ENCODE peak calls at places on chromosomes 3 and 15, in four cellular contexts. J, W, B and T are unnamed samples.

GRCh38 chr15:39054128-39054732 is 489.6 kb upstream of the RASGRP1 start:
- DNase-seq in J (no peak), W (no peak), B (no peak), T (no peak)

GRCh38 chr3:159619341-159619885 is 369.2 kb upstream of the IL12A start:
- DNase-seq in J (no peak), W (no peak), B (no peak), T (no peak)

GRCh38 chr3:58164916-58165821 is 45.6 kb downstream of the DNASE1L3 start:
- DNase-seq in J (no peak), W (no peak), B (no peak), T (no peak)

GRCh38 chr3:48695113-48695753 is 9.5 kb upstream of the NCKIPSD start:
- DNase-seq in J (peak), W (peak), B (no peak), T (no peak)

GRCh38 chr15:33068531-33068990 is 126.0 kb downstream of the FMN1 start:
- DNase-seq in J (peak), W (no peak), B (no peak), T (peak)

GRCh38 chr3:151346292-151346691 is 16.9 kb upstream of the P2RY13 start:
- DNase-seq in J (no peak), W (no peak), B (no peak), T (no peak)

GRCh38 chr3:79018671-79019136 is 749.1 kb downstream of the ROBO1 start:
- DNase-seq in J (peak), W (peak), B (no peak), T (peak)

GRCh38 chr3:151228291-151229125 is 25.5 kb upstream of the GPR171 start:
- DNase-seq in J (peak), W (no peak), B (peak), T (no peak)

GRCh38 chr15:31843426-31844055 is 186.8 kb upstream of the CHRNA7 start:
- DNase-seq in J (no peak), W (no peak), B (no peak), T (no peak)

GRCh38 chr3:45236964-45237363 is 10.9 kb upstream of the TMEM158 start:
- DNase-seq in J (no peak), W (no peak), B (no peak), T (no peak)

GRCh38 chr3:194075802-194076460 is 60.0 kb upstream of the HES1 start:
- DNase-seq in J (no peak), W (no peak), B (no peak), T (no peak)

DNA sequence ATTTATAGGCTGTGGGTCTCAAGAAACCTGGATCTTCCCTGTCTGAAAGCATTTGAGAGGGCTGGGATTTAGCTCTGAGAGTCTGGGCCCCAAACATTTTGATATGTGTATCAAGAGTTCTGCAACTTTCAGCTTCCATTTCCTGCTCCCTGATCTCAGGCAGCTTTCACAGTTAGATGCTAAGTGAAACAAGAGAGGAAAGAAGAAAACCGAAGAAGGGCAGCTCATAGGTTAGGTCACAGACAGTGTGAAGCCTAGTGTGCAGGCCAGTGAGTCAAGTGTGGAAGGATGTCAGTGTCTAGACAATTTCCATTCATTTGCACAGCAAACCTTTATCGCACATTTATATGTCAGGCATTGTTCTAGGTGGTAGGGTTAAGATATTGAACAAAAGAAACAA is 173.6 kb upstream of the PROK2 start:
- DNase-seq in J (no peak), W (no peak), B (no peak), T (no peak)
- TF ChIP-seq CTCF in J (no peak), W (no peak), B (no peak), T (no peak)

GRCh38 chr3:76570436-76571057 is 469.4 kb upstream of the ROBO2 start:
- DNase-seq in J (no peak), W (no peak), B (no peak), T (no peak)
- TF ChIP-seq CTCF in J (peak), W (peak), B (peak), T (no peak)

DNA sequence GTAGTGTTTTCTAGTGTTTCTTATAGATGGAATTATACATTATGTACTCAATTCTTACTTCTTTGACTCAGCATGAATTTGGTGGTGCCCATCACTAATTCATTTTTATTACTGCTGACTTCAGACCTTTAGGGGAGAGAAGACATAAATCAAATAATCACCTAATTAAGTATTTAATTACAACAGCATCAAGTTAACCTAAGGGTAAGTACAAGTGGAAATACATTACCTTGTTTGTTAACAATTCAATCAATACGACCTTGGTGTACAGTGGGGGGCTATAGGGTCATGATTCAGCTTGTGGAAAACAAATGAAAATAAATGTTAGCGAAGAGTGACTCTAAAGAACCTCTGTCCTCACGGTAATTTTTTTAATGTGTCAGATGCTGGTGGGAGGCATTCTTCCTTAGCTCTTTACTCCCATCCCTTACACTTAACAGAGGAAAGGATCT is 538 bp upstream of the CAPN7 start:
- DNase-seq in J (no peak), W (no peak), B (no peak), T (no peak)
- TF ChIP-seq CTCF in J (no peak), W (no peak), B (no peak), T (no peak)

DNA sequence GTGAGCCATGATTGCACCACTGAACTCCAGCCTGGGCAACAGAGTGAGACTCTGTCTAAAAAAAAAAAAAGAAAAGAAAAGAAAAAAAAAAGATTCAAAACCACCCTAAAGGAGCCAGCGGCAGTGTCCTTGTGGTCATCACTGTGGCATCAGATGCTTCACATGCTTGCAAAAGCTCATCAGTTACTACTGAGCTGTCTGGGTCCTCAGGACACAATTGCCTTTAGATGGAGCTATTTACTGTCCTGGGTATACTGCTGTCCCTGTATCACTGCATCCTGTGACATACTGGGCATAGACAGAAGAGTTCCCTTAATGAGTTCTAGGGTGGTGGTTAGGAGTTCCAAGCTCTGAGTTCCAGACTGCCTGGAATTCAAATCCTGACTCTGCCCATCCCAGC is 85.8 kb downstream of the LINGO1 start:
- DNase-seq in J (no peak), W (no peak), B (no peak), T (no peak)
- TF ChIP-seq CTCF in J (no peak), W (no peak), B (no peak), T (no peak)

GRCh38 chr3:13282986-13283876 is 136.9 kb downstream of the NUP210 start:
- DNase-seq in J (no peak), W (peak), B (no peak), T (no peak)
- TF ChIP-seq CTCF in J (peak), W (peak), B (peak), T (no peak)